ENCODE peak calls at places on chromosome 11, in five cellular contexts. One of them, this sample, is unnamed.

GRCh38 chr11:123494195-123495050 is 64.4 kb downstream of the GRAMD1B start:
- DNase-seq in lung: no peak
- DNase-seq in psoas muscle: no peak
- DNase-seq in tibial artery: no peak
- DNase-seq in pancreas: no peak
- DNase-seq in this sample: no peak

GRCh38 chr11:11842426-11843008 is 745 bp downstream of the USP47 start:
- DNase-seq in lung: peak; percentile 62
- DNase-seq in psoas muscle: peak; percentile 35
- DNase-seq in tibial artery: peak; percentile 78
- DNase-seq in pancreas: peak; percentile 28
- DNase-seq in this sample: peak; percentile 56

GRCh38 chr11:128212324-128212723 is 375.0 kb downstream of the ETS1 start:
- DNase-seq in lung: no peak
- DNase-seq in psoas muscle: no peak
- DNase-seq in tibial artery: no peak
- DNase-seq in pancreas: no peak
- DNase-seq in this sample: no peak

GRCh38 chr11:67117667-67118058 is 1.4 kb upstream of the KDM2A start:
- DNase-seq in lung: no peak
- DNase-seq in psoas muscle: peak; percentile 41
- DNase-seq in tibial artery: peak; percentile 58
- DNase-seq in pancreas: peak; percentile 17
- DNase-seq in this sample: no peak

GRCh38 chr11:94909371-94909820 is 64.0 kb downstream of the CWC15 start:
- DNase-seq in lung: no peak
- DNase-seq in psoas muscle: no peak
- DNase-seq in tibial artery: no peak
- DNase-seq in pancreas: no peak
- DNase-seq in this sample: no peak

GRCh38 chr11:101390539-101390938 is 193.3 kb downstream of the TRPC6 start:
- DNase-seq in lung: no peak
- DNase-seq in psoas muscle: no peak
- DNase-seq in tibial artery: no peak
- DNase-seq in pancreas: no peak
- DNase-seq in this sample: no peak

GRCh38 chr11:6757373-6757967 is 14.3 kb downstream of the OR2AG2 start:
- DNase-seq in lung: no peak
- DNase-seq in psoas muscle: peak; percentile 15
- DNase-seq in tibial artery: no peak
- DNase-seq in pancreas: peak; percentile 33
- DNase-seq in this sample: peak; percentile 62

GRCh38 chr11:20909995-20910726 is 240.8 kb downstream of the NELL1 start:
- DNase-seq in lung: no peak
- DNase-seq in psoas muscle: no peak
- DNase-seq in tibial artery: no peak
- DNase-seq in pancreas: no peak
- DNase-seq in this sample: no peak

GRCh38 chr11:86047275-86047991 is 21.5 kb downstream of the PICALM start:
- DNase-seq in lung: no peak
- DNase-seq in psoas muscle: no peak
- DNase-seq in tibial artery: no peak
- DNase-seq in pancreas: no peak
- DNase-seq in this sample: no peak

GRCh38 chr11:116703421-116703820 is 69.4 kb downstream of the BUD13 start:
- DNase-seq in lung: no peak
- DNase-seq in psoas muscle: no peak
- DNase-seq in tibial artery: no peak
- DNase-seq in pancreas: no peak
- DNase-seq in this sample: no peak

GRCh38 chr11:75474878-75475766 is 42.1 kb upstream of the KLHL35 start:
- DNase-seq in lung: no peak
- DNase-seq in psoas muscle: peak; percentile 49
- DNase-seq in tibial artery: no peak
- DNase-seq in pancreas: no peak
- DNase-seq in this sample: peak; percentile 55

GRCh38 chr11:76770642-76771445 is 12.3 kb upstream of the TSKU start:
- DNase-seq in lung: no peak
- DNase-seq in psoas muscle: peak; percentile 74
- DNase-seq in tibial artery: peak; percentile 91
- DNase-seq in pancreas: no peak
- DNase-seq in this sample: peak; percentile 85

DNA sequence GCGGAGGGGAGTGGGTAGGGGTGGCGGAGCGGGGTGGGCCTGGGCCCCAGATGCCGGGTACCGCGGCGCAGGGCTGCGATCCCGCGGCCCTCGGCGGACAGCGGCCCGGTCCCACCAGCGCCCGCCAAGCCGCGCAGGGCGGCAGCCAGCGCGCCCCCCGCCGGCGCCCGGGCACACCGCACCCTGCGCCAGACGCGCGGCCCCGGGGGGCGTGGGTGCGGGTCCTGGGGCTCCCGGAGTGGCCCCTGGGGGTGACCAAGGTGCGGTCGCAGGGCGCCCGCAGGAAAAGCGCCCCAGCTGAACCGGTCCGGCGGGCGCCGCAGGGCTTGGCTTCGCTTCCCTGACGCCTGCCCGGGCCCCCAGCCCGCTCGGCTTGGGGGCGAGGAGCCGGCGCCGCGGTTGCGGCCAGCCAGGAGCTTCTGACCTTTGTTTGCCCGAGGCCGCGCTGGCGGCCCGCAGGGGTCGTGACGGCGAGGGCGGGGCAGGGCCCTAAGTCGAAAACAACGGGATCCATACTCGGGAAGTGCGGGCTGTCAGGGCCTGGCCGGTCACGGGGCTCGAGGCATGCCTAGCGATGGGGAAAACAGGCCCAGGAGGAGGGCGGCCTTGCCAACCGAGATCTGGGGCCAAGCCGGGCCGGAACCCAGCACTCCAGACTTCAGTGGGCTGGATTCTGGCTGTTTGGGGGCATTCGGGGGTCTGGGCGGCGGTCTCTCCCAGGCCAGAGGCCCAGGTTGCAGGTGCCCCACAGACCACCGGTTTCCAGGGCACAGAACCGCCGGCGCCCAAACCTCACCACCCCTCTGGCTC is 581 bp upstream of the AP5B1 start:
- DNase-seq in lung: no peak
- DNase-seq in psoas muscle: peak; percentile 49
- DNase-seq in tibial artery: peak; percentile 82
- DNase-seq in pancreas: peak; percentile 32
- DNase-seq in this sample: no peak
- H3K4me1 ChIP-seq in lung: no peaks in the 10 kb centered on the region
- H3K4me1 ChIP-seq in psoas muscle: peaks cover 16% of the 10 kb centered on the region
- H3K4me1 ChIP-seq in tibial artery: no peaks in the 10 kb centered on the region
- H3K4me1 ChIP-seq in pancreas: peaks cover 11% of the 10 kb centered on the region
- H3K4me1 ChIP-seq in this sample: no peaks in the 10 kb centered on the region

GRCh38 chr11:9613118-9613829 is 39.8 kb downstream of the WEE1 start:
- DNase-seq in lung: peak; percentile 93
- DNase-seq in psoas muscle: peak; percentile 93
- DNase-seq in tibial artery: peak; percentile 97
- DNase-seq in pancreas: peak; percentile 93
- DNase-seq in this sample: peak; percentile 91

GRCh38 chr11:9616042-9616640 is 42.7 kb downstream of the WEE1 start:
- DNase-seq in lung: no peak
- DNase-seq in psoas muscle: no peak
- DNase-seq in tibial artery: no peak
- DNase-seq in pancreas: no peak
- DNase-seq in this sample: no peak

GRCh38 chr11:9615031-9615451 is 41.6 kb downstream of the WEE1 start:
- DNase-seq in lung: no peak
- DNase-seq in psoas muscle: no peak
- DNase-seq in tibial artery: peak; percentile 69
- DNase-seq in pancreas: no peak
- DNase-seq in this sample: no peak

GRCh38 chr11:9616858-9617257 is 43.4 kb downstream of the WEE1 start:
- DNase-seq in lung: no peak
- DNase-seq in psoas muscle: no peak
- DNase-seq in tibial artery: no peak
- DNase-seq in pancreas: no peak
- DNase-seq in this sample: no peak

GRCh38 chr11:9613830-9614762 is 40.6 kb downstream of the WEE1 start:
- DNase-seq in lung: peak; percentile 89
- DNase-seq in psoas muscle: peak; percentile 84
- DNase-seq in tibial artery: peak; percentile 90
- DNase-seq in pancreas: peak; percentile 88
- DNase-seq in this sample: peak; percentile 71
- H3K27me3 ChIP-seq in lung: no peaks in the 10 kb centered on the region
- H3K27me3 ChIP-seq in psoas muscle: no peaks in the 10 kb centered on the region
- H3K27me3 ChIP-seq in tibial artery: no peaks in the 10 kb centered on the region
- H3K27me3 ChIP-seq in pancreas: no peaks in the 10 kb centered on the region
- H3K27me3 ChIP-seq in this sample: no peaks in the 10 kb centered on the region

GRCh38 chr11:22666700-22667439 is 459 bp downstream of the GAS2 start:
- DNase-seq in lung: no peak
- DNase-seq in psoas muscle: peak; percentile 50
- DNase-seq in tibial artery: no peak
- DNase-seq in pancreas: peak; percentile 66
- DNase-seq in this sample: no peak
- TF ChIP-seq CTCF in lung: no peak
- TF ChIP-seq CTCF in psoas muscle: no peak
- TF ChIP-seq CTCF in tibial artery: no peak
- TF ChIP-seq CTCF in pancreas: no peak
- TF ChIP-seq CTCF in this sample: no peak

DNA sequence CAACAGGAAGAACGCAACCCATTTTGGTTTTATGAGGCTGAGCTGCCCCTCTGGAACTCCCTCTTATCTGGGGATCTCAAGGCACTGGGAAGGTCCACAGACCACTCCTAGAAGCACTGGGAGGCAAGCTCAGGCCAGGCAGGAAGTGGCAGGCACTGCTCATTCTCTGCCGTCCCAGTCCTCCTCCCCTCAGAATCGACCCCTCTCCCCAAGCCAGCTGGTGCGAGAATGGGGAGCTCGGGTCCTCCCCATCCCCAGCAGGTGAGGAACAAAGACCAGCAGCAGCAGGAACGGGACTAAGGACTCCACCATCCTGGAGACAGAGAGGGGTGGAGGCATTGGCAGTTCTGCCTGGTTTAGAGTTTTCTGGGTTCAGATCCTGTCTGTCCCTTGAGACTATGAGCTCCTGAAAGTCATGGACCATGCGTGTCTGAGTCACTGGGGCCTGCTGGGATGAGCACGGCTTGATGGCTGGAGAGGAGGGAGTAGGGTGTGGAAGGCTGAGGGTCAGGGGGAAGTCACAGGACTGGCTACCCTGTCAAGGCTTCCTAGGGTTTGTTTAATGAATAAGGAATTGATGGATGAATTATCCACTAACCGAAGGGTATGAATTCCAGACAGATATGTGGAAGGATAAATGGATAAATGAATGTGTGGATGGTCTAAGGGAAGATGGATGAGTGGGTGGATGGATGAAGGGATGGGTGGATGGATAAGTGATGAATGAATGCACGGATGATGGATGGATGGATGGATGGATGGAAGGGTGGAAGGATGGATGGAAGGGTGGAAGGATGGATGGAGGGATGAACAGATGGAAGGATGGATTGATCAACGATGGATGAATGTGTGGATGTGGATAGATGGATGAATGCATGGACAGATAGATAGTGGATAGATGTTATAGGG is 6.4 kb downstream of the MYEOV start:
- DNase-seq in lung: no peak
- DNase-seq in psoas muscle: no peak
- DNase-seq in tibial artery: no peak
- DNase-seq in pancreas: no peak
- DNase-seq in this sample: no peak
- H3K4me1 ChIP-seq in lung: peaks cover 4% of the 10 kb centered on the region
- H3K4me1 ChIP-seq in psoas muscle: peaks cover 20% of the 10 kb centered on the region
- H3K4me1 ChIP-seq in tibial artery: peaks cover 10% of the 10 kb centered on the region
- H3K4me1 ChIP-seq in pancreas: peaks cover 7% of the 10 kb centered on the region
- H3K4me1 ChIP-seq in this sample: peaks cover 62% of the 10 kb centered on the region

GRCh38 chr11:10439924-10440323 is 15.1 kb upstream of the AMPD3 start:
- DNase-seq in lung: no peak
- DNase-seq in psoas muscle: no peak
- DNase-seq in tibial artery: no peak
- DNase-seq in pancreas: no peak
- DNase-seq in this sample: no peak

GRCh38 chr11:10438451-10438850 is 16.6 kb upstream of the AMPD3 start:
- DNase-seq in lung: no peak
- DNase-seq in psoas muscle: no peak
- DNase-seq in tibial artery: no peak
- DNase-seq in pancreas: no peak
- DNase-seq in this sample: no peak

GRCh38 chr11:10441652-10442503 is 13.2 kb upstream of the AMPD3 start:
- DNase-seq in lung: no peak
- DNase-seq in psoas muscle: no peak
- DNase-seq in tibial artery: no peak
- DNase-seq in pancreas: no peak
- DNase-seq in this sample: no peak

GRCh38 chr11:10443152-10443551 is 11.9 kb upstream of the AMPD3 start:
- DNase-seq in lung: no peak
- DNase-seq in psoas muscle: no peak
- DNase-seq in tibial artery: no peak
- DNase-seq in pancreas: no peak
- DNase-seq in this sample: no peak

DNA sequence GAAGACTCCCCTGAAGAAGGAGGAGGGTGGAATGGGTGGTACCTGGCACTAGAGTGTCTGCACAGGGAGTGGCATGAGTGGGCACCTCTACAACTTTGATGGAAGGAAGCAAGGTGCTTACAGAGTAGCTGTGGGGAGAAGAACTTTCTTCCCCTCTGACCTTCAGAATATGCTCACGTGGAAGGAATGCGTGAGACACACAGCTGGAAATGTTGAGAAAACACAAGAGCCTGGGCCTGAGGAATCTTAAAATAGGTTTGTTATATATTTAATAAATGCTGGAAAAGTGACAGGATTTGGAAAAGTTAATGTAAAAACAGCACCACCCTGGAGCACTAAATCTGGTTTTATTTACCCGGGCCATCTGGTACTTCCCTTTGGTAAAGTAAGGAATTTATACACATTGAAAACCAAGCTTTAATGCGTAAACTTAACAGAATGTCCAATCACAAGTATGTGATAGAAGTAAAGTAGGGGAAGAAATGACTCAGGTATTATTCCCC is 14.0 kb upstream of the AMPD3 start:
- DNase-seq in lung: no peak
- DNase-seq in psoas muscle: no peak
- DNase-seq in tibial artery: no peak
- DNase-seq in pancreas: no peak
- DNase-seq in this sample: no peak
- H3K27me3 ChIP-seq in lung: no peaks in the 10 kb centered on the region
- H3K27me3 ChIP-seq in psoas muscle: no peaks in the 10 kb centered on the region
- H3K27me3 ChIP-seq in tibial artery: no peaks in the 10 kb centered on the region
- H3K27me3 ChIP-seq in pancreas: no peaks in the 10 kb centered on the region
- H3K27me3 ChIP-seq in this sample: no peaks in the 10 kb centered on the region

GRCh38 chr11:133541331-133542095 is 9.2 kb upstream of the OPCML start:
- DNase-seq in lung: no peak
- DNase-seq in psoas muscle: no peak
- DNase-seq in tibial artery: no peak
- DNase-seq in pancreas: no peak
- DNase-seq in this sample: no peak
- TF ChIP-seq CTCF in lung: no peak
- TF ChIP-seq CTCF in psoas muscle: no peak
- TF ChIP-seq CTCF in tibial artery: no peak
- TF ChIP-seq CTCF in pancreas: no peak
- TF ChIP-seq CTCF in this sample: no peak

GRCh38 chr11:66076561-66076960 is 6.5 kb downstream of the PACS1 start:
- DNase-seq in lung: no peak
- DNase-seq in psoas muscle: no peak
- DNase-seq in tibial artery: no peak
- DNase-seq in pancreas: no peak
- DNase-seq in this sample: no peak
- H3K4me1 ChIP-seq in lung: no peaks in the 10 kb centered on the region
- H3K4me1 ChIP-seq in psoas muscle: no peaks in the 10 kb centered on the region
- H3K4me1 ChIP-seq in tibial artery: no peaks in the 10 kb centered on the region
- H3K4me1 ChIP-seq in pancreas: peaks cover 3% of the 10 kb centered on the region
- H3K4me1 ChIP-seq in this sample: peaks cover 31% of the 10 kb centered on the region

This sample was measured in tibial nerve.